ENCODE peak calls at places on chromosomes 3 and 15, in seven cellular contexts. W, D, O, I, M, P and S are unnamed samples.

GRCh38 chr3:143119009-143119914 is at the start of gene CHST2:
- DNase-seq in M (peak; percentile 71), P (peak; percentile 81), W (peak; percentile 95), O (peak; percentile 61), D (peak; percentile 82), I (peak; percentile 67), S (peak; percentile 68)

GRCh38 chr3:97952280-97952679 is 20.0 kb downstream of the RIOX2 start:
- DNase-seq in M (peak; percentile 74), P (no peak), O (no peak), W (no peak), I (no peak), D (no peak), S (peak; percentile 69)

GRCh38 chr15:45314960-45315359 is 62.9 kb downstream of the SLC28A2 start:
- DNase-seq in D (no peak), W (peak; percentile 58), I (no peak), O (no peak), P (no peak), M (peak; percentile 11), S (no peak)

GRCh38 chr3:9067352-9067975 is 104.2 kb upstream of the RAD18 start:
- DNase-seq in O (peak; percentile 59), D (peak; percentile 25), I (peak; percentile 36), P (peak; percentile 23), W (peak; percentile 79), M (peak; percentile 71), S (no peak)

GRCh38 chr3:32428092-32429068 is 36.7 kb downstream of the CMTM7 start:
- DNase-seq in M (no peak), I (no peak), D (no peak), O (no peak), P (no peak), W (no peak), S (no peak)

GRCh38 chr15:65421360-65422215 is 1.2 kb downstream of the IGDCC4 start:
- DNase-seq in W (peak; percentile 99), P (no peak), M (peak; percentile 73), O (peak; percentile 89), D (no peak), I (peak; percentile 79), S (no peak)

GRCh38 chr3:120645083-120645800 is 36.8 kb downstream of the HGD start:
- DNase-seq in O (no peak), I (peak; percentile 40), W (peak; percentile 6), M (peak; percentile 22), D (no peak), P (no peak), S (no peak)

GRCh38 chr15:29383367-29383766 is 113.7 kb upstream of the NSMCE3 start:
- DNase-seq in I (no peak), M (no peak), W (no peak), D (no peak), P (no peak), O (no peak), S (no peak)

GRCh38 chr3:141280690-141281089 is 49.1 kb downstream of the PXYLP1 start:
- DNase-seq in P (peak; percentile 39), W (no peak), M (no peak), O (no peak), D (no peak), I (no peak), S (peak; percentile 61)

GRCh38 chr3:142633073-142633472 is 36.9 kb downstream of the PLS1 start:
- DNase-seq in I (no peak), M (no peak), D (no peak), P (no peak), O (no peak), W (no peak), S (no peak)

GRCh38 chr15:29873264-29873663 is 51.0 kb upstream of the TJP1 start:
- DNase-seq in W (no peak), O (no peak), D (no peak), M (peak; percentile 22), I (no peak), P (no peak), S (no peak)

GRCh38 chr3:45333549-45333948 is 54.8 kb upstream of the LARS2 start:
- DNase-seq in M (peak; percentile 20), I (peak; percentile 22), P (no peak), D (no peak), W (no peak), O (no peak), S (no peak)

GRCh38 chr15:67834593-67835348 is 5.1 kb downstream of the RNU6-1 start:
- DNase-seq in P (no peak), I (no peak), M (no peak), D (no peak), W (peak; percentile 72), O (no peak), S (no peak)

GRCh38 chr3:183281126-183281797 is 28.2 kb downstream of the B3GNT5 start:
- DNase-seq in D (no peak), O (no peak), P (no peak), I (peak; percentile 78), M (no peak), W (no peak), S (no peak)

GRCh38 chr3:6105187-6105586 is 755.7 kb upstream of the GRM7 start:
- DNase-seq in P (no peak), M (no peak), O (no peak), I (no peak), D (no peak), W (no peak), S (no peak)

GRCh38 chr3:6097021-6097420 is 763.9 kb upstream of the GRM7 start:
- DNase-seq in I (peak; percentile 14), P (no peak), W (no peak), D (no peak), M (no peak), O (no peak), S (no peak)

DNA sequence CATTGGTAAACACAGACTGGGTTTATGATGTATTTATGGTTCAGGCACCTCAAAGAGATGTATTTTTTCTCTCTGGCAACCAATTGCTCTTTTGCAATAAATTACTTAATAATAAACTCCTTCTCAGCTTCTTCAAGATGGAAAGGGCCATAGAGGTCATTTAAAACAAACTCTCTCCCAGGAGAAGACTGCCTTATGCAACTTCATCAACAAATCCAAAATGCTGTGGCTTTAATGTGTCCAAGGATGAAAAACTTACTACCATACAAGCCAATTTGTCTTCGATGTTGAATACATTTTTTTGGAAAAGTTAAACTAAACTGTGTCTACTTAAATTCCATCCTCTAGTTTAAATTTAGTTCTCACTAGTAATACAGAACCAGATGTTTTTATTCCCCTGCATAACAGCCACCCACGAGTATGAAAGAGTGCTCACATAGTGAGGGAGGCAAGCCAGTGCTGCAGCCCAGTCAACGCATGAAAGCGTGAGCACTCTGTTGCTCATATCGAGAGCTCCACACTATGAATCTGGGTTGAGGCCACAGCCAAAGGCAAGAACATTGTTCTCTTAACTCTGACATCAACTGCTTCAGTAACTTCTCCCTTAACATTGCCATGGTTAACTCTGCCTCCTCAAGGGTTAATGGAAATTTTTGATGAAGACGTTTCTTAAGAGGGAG is 761.3 kb upstream of the GRM7 start:
- DNase-seq in O (no peak), M (no peak), P (no peak), I (no peak), D (no peak), W (no peak), S (no peak)
- H3K9me3 ChIP-seq in O (no peaks in the 10 kb centered on the region), M (no peaks in the 10 kb centered on the region), P (peaks cover 14% of the 10 kb centered on the region), I (no peaks in the 10 kb centered on the region), D (no peaks in the 10 kb centered on the region), W (no peaks in the 10 kb centered on the region), S (no peaks in the 10 kb centered on the region)

DNA sequence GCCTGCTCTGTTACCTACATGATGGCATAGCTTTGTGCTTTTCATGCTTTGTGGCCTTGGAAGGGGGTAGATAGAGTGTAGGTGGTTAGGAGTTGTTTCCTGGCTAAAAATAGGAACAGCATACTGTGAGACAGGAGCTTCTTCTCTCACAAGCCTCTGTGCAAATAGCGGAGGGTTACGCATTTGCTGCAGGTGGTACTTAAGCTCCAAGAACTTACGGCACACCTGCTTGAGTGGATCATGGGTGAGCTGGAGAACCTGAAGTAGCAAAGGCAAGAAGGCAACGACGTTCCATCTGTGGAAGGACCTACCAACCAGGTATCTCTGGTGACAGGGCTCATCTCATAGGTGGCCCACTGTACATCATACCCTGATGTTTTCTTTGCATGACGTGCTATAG is 66.0 kb downstream of the ST6GAL1 start:
- DNase-seq in O (no peak), I (no peak), W (no peak), D (no peak), M (no peak), P (no peak), S (no peak)
- TF ChIP-seq CTCF in O (no peak), I (no peak), W (no peak), D (no peak), M (no peak), P (no peak), S (no peak)

GRCh38 chr3:169630852-169631251 is 32.7 kb downstream of the MECOM start:
- DNase-seq in D (no peak), W (no peak), M (no peak), P (no peak), O (no peak), I (no peak), S (no peak)

GRCh38 chr3:169629895-169630294 is 33.6 kb downstream of the MECOM start:
- DNase-seq in W (no peak), I (no peak), D (no peak), P (no peak), M (no peak), O (no peak), S (no peak)

GRCh38 chr3:169634618-169635236 is 28.8 kb downstream of the MECOM start:
- DNase-seq in W (no peak), O (no peak), I (no peak), M (no peak), P (peak; percentile 40), D (no peak), S (no peak)

GRCh38 chr3:169633789-169634188 is 29.7 kb downstream of the MECOM start:
- DNase-seq in I (no peak), P (no peak), O (no peak), W (no peak), D (no peak), M (no peak), S (no peak)

GRCh38 chr3:169633105-169633504 is 30.4 kb downstream of the MECOM start:
- DNase-seq in P (no peak), O (no peak), M (no peak), I (no peak), W (no peak), D (no peak), S (no peak)
- H3K4me1 ChIP-seq in P (no peaks in the 10 kb centered on the region), O (no peaks in the 10 kb centered on the region), M (no peaks in the 10 kb centered on the region), I (no peaks in the 10 kb centered on the region), W (peaks cover 11% of the 10 kb centered on the region), D (no peaks in the 10 kb centered on the region), S (peaks cover 15% of the 10 kb centered on the region)

GRCh38 chr3:196753201-196753600 is 13.5 kb downstream of the PAK2 start:
- DNase-seq in O (no peak), I (no peak), M (no peak), D (no peak), W (no peak), P (no peak), S (no peak)
- H3K9me3 ChIP-seq in O (no peaks in the 10 kb centered on the region), I (peaks cover 5% of the 10 kb centered on the region), M (no peaks in the 10 kb centered on the region), D (peaks cover 3% of the 10 kb centered on the region), W (no peaks in the 10 kb centered on the region), P (peaks cover 10% of the 10 kb centered on the region), S (peaks cover 7% of the 10 kb centered on the region)

DNA sequence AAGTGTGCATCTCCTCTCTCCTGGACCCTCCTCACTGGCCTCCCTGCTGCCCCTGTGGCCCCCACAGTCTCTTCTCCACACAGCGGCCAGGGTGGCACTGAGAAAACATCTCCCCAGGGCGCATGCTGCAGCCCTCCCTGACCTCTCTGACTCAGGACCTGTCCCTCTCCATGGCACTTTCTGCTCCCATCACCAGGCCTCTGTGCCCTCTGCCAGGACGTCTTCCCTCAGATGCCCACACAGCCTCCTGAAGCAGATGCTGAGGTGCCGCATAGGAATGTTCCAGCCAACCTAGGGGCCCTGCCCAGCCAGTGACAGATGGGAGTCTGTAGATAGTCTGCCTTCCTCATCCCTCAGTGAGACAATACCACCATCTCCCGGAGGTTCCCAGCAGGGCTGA is 8.7 kb downstream of the MYL3 start:
- DNase-seq in W (no peak), O (peak; percentile 11), P (no peak), D (peak; percentile 7), I (no peak), M (no peak), S (peak; percentile 46)
- TF ChIP-seq CTCF in W (no peak), O (no peak), P (no peak), D (no peak), I (no peak), M (no peak), S (no peak)

GRCh38 chr3:4985330-4986174 is 6.3 kb downstream of the BHLHE40 start:
- DNase-seq in W (peak; percentile 11), D (peak; percentile 57), M (peak; percentile 76), P (peak; percentile 92), I (peak; percentile 88), O (peak; percentile 55), S (peak; percentile 70)
- H3K4me1 ChIP-seq in W (peaks cover 5% of the 10 kb centered on the region), D (peaks cover 51% of the 10 kb centered on the region), M (peaks cover 44% of the 10 kb centered on the region), P (peaks cover 49% of the 10 kb centered on the region), I (peaks cover 51% of the 10 kb centered on the region), O (peaks cover 7% of the 10 kb centered on the region), S (peaks cover 29% of the 10 kb centered on the region)